ENCODE peak calls at places on chromosomes 5 and 9, in five cellular contexts. E is endothelial cell, X is cardiac fibroblast, T is IMR-90, A is pancreas. O is an unnamed sample.

GRCh38 chr9:8826281-8826680 is 1026.7 kb upstream of the DMAC1 start:
- DNase-seq in A (no peak), X (peak), T (no peak), E (no peak), O (no peak)

GRCh38 chr5:127229185-127229889 is 61.3 kb upstream of the MEGF10 start:
- DNase-seq in E (peak), T (peak), A (peak), X (peak), O (no peak)

GRCh38 chr9:93257808-93258331 is 73.9 kb downstream of the WNK2 start:
- DNase-seq in X (no peak), E (no peak), A (no peak), T (no peak), O (no peak)

GRCh38 chr5:179313849-179314521 is 31.3 kb downstream of the ADAMTS2 start:
- DNase-seq in T (peak), A (peak), X (peak), E (no peak), O (no peak)

GRCh38 chr9:38131729-38132128 is 62.7 kb upstream of the SHB start:
- DNase-seq in X (no peak), A (no peak), T (no peak), E (no peak), O (no peak)

GRCh38 chr5:66985394-66985793 is 211.2 kb downstream of the CD180 start:
- DNase-seq in X (no peak), T (no peak), E (no peak), A (no peak), O (no peak)

GRCh38 chr5:118017536-118017935 is 970.8 kb downstream of the DTWD2 start:
- DNase-seq in E (no peak), X (no peak), T (no peak), A (no peak), O (no peak)

GRCh38 chr5:39580702-39581498 is 156.1 kb upstream of the DAB2 start:
- DNase-seq in T (peak), A (no peak), X (peak), E (no peak), O (no peak)

GRCh38 chr5:78490709-78491485 is 130.5 kb downstream of the SCAMP1 start:
- DNase-seq in A (no peak), X (peak), T (peak), E (no peak), O (no peak)

GRCh38 chr5:117488976-117489500 is 914.4 kb upstream of the SEMA6A start:
- DNase-seq in T (no peak), X (no peak), E (no peak), A (no peak), O (no peak)

GRCh38 chr5:170070556-170071412 is 34.9 kb upstream of the FOXI1 start:
- DNase-seq in X (peak), A (no peak), E (peak), T (peak), O (no peak)

GRCh38 chr9:114012126-114012525 is 66.0 kb downstream of the AMBP start:
- DNase-seq in A (no peak), X (no peak), T (no peak), E (no peak), O (no peak)

GRCh38 chr5:137836301-137836700 is 31.4 kb upstream of the MYOT start:
- DNase-seq in X (no peak), E (no peak), T (no peak), A (no peak), O (no peak)

GRCh38 chr9:86557063-86557766 is 203.0 kb upstream of the TUT7 start:
- DNase-seq in A (no peak), E (no peak), T (peak), X (peak), O (no peak)

GRCh38 chr9:114301798-114302565 is 20.9 kb upstream of the ORM1 start:
- DNase-seq in T (no peak), A (no peak), E (no peak), X (no peak), O (no peak)

GRCh38 chr9:16132513-16132912 is 579.7 kb downstream of the CCDC171 start:
- DNase-seq in A (no peak), E (no peak), X (peak), T (peak), O (no peak)

GRCh38 chr9:100589582-100589981 is 11.7 kb downstream of the CAVIN4 start:
- DNase-seq in A (no peak), X (peak), T (peak), E (no peak), O (no peak)

GRCh38 chr5:22295832-22296231 is 557.3 kb downstream of the CDH12 start:
- DNase-seq in E (no peak), X (no peak), A (no peak), T (no peak), O (no peak)

GRCh38 chr9:100294341-100294740 is 58.4 kb downstream of the TEX10 start:
- DNase-seq in X (no peak), E (no peak), A (no peak), T (peak), O (no peak)

GRCh38 chr5:43191740-43192557 is at the start of gene NIM1K:
- DNase-seq in E (peak), X (peak), A (peak), T (peak), O (no peak)

GRCh38 chr9:2711716-2712115 is 5.6 kb upstream of the KCNV2 start:
- DNase-seq in T (no peak), E (no peak), X (no peak), A (no peak), O (no peak)

GRCh38 chr5:598564-598890 is 13.6 kb upstream of the CEP72 start:
- DNase-seq in E (no peak), X (no peak), A (no peak), T (no peak), O (no peak)

GRCh38 chr5:160173-160510 is 31.2 kb upstream of the LRRC14B start:
- DNase-seq in X (peak), A (no peak), E (no peak), T (peak), O (no peak)

GRCh38 chr9:37121881-37122280 is 1.5 kb downstream of the ZCCHC7 start:
- DNase-seq in X (peak), A (no peak), T (no peak), E (no peak), O (no peak)

GRCh38 chr9:37127018-37127417 is 6.6 kb downstream of the ZCCHC7 start:
- DNase-seq in E (no peak), X (no peak), A (no peak), T (no peak), O (no peak)

DNA sequence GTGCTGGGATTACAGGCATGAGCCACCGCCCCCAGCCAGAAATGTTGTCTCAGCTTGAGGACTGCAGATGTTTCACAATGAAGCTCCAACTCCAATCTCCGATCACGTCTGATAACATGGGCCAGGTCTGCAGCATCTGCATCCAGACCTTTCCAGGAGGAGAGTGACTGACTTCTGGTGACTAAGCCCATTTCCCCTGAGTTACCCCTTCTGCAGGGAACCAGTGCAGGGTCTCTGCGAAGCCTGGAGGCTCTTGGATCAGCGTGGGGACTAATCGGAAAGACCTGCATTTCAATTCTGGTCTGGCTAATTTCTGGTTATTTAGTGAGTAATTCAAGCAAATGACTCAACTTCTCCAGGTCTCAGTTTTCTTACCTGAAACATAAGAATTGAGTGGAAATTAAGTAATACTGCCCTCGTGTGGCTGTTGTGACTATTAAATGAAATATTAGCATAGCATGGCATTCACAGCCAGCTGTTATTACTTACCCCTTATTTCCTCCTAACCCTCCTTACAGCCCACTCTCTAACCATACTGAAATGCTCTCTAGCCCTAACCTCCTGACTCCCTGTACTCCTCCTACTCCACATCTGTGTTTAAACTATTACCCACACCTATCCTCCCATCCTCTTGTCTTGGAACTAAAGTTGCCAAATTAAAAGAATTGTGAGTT is 2.2 kb upstream of the GNPDA1 start:
- DNase-seq in E (no peak), A (no peak), T (peak), X (peak), O (peak)
- TF ChIP-seq CTCF in E (peak), A (peak), T (peak), X (peak), O (peak)

GRCh38 chr9:74281674-74282073 is 215.5 kb upstream of the RORB start:
- DNase-seq in E (peak), T (no peak), A (no peak), X (no peak), O (no peak)
- TF ChIP-seq CTCF in E (peak), T (no peak), A (no peak), X (no peak), O (peak)

GRCh38 chr5:171437286-171437821 is 17.9 kb downstream of the FGF18 start:
- DNase-seq in T (no peak), E (no peak), X (no peak), A (peak), O (no peak)
- TF ChIP-seq CTCF in T (no peak), E (no peak), X (no peak), A (no peak), O (no peak)

DNA sequence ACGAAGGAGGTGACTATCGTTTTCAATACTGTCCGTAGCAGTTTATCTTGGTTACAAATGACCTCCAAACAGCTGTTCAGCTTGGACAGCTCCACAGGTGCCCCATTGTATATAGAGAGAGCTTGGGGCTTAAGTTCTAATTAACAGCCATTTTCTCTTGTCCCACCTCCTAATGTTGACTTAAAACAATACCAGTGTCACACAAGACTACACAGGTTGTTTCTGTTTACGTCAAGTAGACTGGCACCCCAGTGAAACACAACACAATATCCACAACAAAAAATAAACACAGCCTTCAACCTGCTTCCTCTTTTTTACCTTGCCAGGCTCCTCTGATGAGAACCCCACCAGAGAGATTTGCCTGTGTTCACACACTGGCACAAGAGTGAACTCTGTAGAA is 39.8 kb upstream of the TLE1 start:
- DNase-seq in A (no peak), T (no peak), E (no peak), X (no peak), O (no peak)
- TF ChIP-seq CTCF in A (no peak), T (no peak), E (no peak), X (no peak), O (no peak)

O was measured in epithelial cell of proximal tubule.